ENCODE peak calls at places on chromosomes 13 and 19, in four cellular contexts. One of them, this sample, is unnamed.

GRCh38 chr19:5926641-5927438 is 12.8 kb downstream of the CAPS start:
- DNase-seq in keratinocyte: no peak
- DNase-seq in H1: no peak
- DNase-seq in Peyer's patch: no peak
- DNase-seq in this sample: no peak

GRCh38 chr19:47707135-47707925 is 5.9 kb upstream of the EHD2 start:
- DNase-seq in keratinocyte: no peak
- DNase-seq in H1: no peak
- DNase-seq in Peyer's patch: peak; percentile 81
- DNase-seq in this sample: peak; percentile 67

GRCh38 chr13:99314640-99315176 is 7.5 kb upstream of the GPR183 start:
- DNase-seq in keratinocyte: no peak
- DNase-seq in H1: no peak
- DNase-seq in Peyer's patch: no peak
- DNase-seq in this sample: no peak

GRCh38 chr19:4373601-4374441 is 26.5 kb downstream of the SH3GL1 start:
- DNase-seq in keratinocyte: no peak
- DNase-seq in H1: no peak
- DNase-seq in Peyer's patch: no peak
- DNase-seq in this sample: peak; percentile 77

GRCh38 chr13:77810430-77810829 is 108.2 kb downstream of the EDNRB start:
- DNase-seq in keratinocyte: no peak
- DNase-seq in H1: no peak
- DNase-seq in Peyer's patch: no peak
- DNase-seq in this sample: no peak

GRCh38 chr13:93233997-93234416 is 7.4 kb downstream of the GPC6 start:
- DNase-seq in keratinocyte: no peak
- DNase-seq in H1: peak; percentile 61
- DNase-seq in Peyer's patch: no peak
- DNase-seq in this sample: no peak

GRCh38 chr19:38952395-38953165 is 21.8 kb downstream of the MRPS12 start:
- DNase-seq in keratinocyte: no peak
- DNase-seq in H1: no peak
- DNase-seq in Peyer's patch: no peak
- DNase-seq in this sample: no peak

GRCh38 chr19:5154129-5154798 is 185.4 kb downstream of the KDM4B start:
- DNase-seq in keratinocyte: no peak
- DNase-seq in H1: no peak
- DNase-seq in Peyer's patch: peak; percentile 62
- DNase-seq in this sample: peak; percentile 53

GRCh38 chr13:34416833-34417425 is 525.1 kb upstream of the NBEA start:
- DNase-seq in keratinocyte: no peak
- DNase-seq in H1: no peak
- DNase-seq in Peyer's patch: no peak
- DNase-seq in this sample: no peak

GRCh38 chr19:54871713-54872112 is 2.3 kb upstream of the FCAR start:
- DNase-seq in keratinocyte: no peak
- DNase-seq in H1: no peak
- DNase-seq in Peyer's patch: no peak
- DNase-seq in this sample: no peak

GRCh38 chr19:6509118-6509971 is 7.2 kb upstream of the TUBB4A start:
- DNase-seq in keratinocyte: no peak
- DNase-seq in H1: no peak
- DNase-seq in Peyer's patch: no peak
- DNase-seq in this sample: no peak

DNA sequence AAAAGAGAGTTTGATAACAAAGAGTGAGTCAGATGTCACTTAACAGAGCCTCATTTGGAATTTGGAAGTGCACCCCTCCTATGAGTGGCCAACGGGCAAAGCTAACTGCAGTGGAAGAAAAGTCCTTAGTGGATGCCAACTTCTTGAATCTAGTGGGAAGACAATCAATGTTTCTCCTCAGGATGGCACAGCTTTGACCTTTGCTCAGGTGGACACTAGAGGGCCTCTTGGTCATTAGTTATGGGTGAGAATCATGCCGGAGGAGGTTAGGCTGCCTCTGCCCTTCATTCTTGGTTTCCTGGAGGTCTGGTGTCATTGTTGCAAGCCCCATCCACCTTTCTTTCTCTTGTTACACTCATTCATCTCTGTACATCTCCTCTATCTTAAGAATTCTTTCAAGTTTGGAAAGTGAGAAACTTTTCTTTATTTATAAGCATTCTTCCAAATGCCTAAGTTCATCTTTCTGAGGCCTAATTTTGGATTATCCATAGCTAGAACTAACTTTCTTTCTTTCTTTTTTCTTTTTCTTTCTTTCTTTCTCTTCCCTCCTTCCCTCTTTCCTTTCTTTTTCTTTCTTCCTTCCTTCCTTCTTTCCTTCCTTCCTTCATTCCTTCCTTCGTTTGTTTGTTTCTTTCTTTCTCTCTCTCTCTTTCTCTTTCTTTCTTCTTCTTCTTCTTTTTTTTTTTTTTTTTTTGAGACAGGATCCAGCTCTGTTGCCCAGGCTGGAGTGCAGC is 327.2 kb upstream of the TSHZ3 start:
- DNase-seq in keratinocyte: no peak
- DNase-seq in H1: peak; percentile 13
- DNase-seq in Peyer's patch: no peak
- DNase-seq in this sample: no peak
- TF ChIP-seq CTCF in keratinocyte: no peak
- TF ChIP-seq CTCF in H1: peak; percentile 64
- TF ChIP-seq CTCF in Peyer's patch: no peak
- TF ChIP-seq CTCF in this sample: peak; percentile 35

GRCh38 chr19:310141-310651 is 19.0 kb upstream of the PLPP2 start:
- DNase-seq in keratinocyte: no peak
- DNase-seq in H1: no peak
- DNase-seq in Peyer's patch: peak; percentile 88
- DNase-seq in this sample: no peak

GRCh38 chr19:311813-312261 is 20.6 kb upstream of the PLPP2 start:
- DNase-seq in keratinocyte: no peak
- DNase-seq in H1: no peak
- DNase-seq in Peyer's patch: no peak
- DNase-seq in this sample: peak; percentile 85

GRCh38 chr19:309206-309565 is 18.0 kb upstream of the PLPP2 start:
- DNase-seq in keratinocyte: no peak
- DNase-seq in H1: no peak
- DNase-seq in Peyer's patch: no peak
- DNase-seq in this sample: no peak

GRCh38 chr19:308471-309205 is 17.4 kb upstream of the PLPP2 start:
- DNase-seq in keratinocyte: no peak
- DNase-seq in H1: no peak
- DNase-seq in Peyer's patch: no peak
- DNase-seq in this sample: no peak

GRCh38 chr19:310781-311496 is 19.7 kb upstream of the PLPP2 start:
- DNase-seq in keratinocyte: no peak
- DNase-seq in H1: no peak
- DNase-seq in Peyer's patch: no peak
- DNase-seq in this sample: no peak
- H3K27ac ChIP-seq in keratinocyte: no peak overlapping the region
- H3K27ac ChIP-seq in H1: no peak overlapping the region
- H3K27ac ChIP-seq in Peyer's patch: no peak overlapping the region
- H3K27ac ChIP-seq in this sample: peak overlapping the region; percentile 83

DNA sequence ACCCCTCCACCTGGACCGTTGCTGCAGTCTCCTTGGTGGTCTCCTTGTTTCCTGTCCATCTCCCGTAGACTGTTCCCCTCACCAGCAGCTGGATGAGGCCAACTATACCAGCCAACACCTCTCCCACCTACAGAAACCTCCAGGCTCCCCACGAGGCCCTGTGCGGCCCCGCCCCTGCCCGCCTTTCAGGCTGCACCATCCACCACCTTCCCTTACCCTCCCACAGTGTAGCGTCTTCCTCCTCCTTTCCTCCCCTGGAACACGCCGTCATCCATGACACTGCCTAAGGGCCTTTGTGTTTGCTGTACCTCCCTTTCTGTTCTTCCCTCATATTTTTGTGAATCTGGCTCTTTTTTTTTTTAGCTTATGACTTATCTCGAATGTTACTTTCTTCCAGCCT is 23.8 kb upstream of the WDR88 start:
- DNase-seq in keratinocyte: no peak
- DNase-seq in H1: no peak
- DNase-seq in Peyer's patch: no peak
- DNase-seq in this sample: no peak
- H3K36me3 ChIP-seq in keratinocyte: peaks cover 14% of the 10 kb centered on the region
- H3K36me3 ChIP-seq in H1: peaks cover 14% of the 10 kb centered on the region
- H3K36me3 ChIP-seq in Peyer's patch: no peaks in the 10 kb centered on the region
- H3K36me3 ChIP-seq in this sample: peaks cover 10% of the 10 kb centered on the region

DNA sequence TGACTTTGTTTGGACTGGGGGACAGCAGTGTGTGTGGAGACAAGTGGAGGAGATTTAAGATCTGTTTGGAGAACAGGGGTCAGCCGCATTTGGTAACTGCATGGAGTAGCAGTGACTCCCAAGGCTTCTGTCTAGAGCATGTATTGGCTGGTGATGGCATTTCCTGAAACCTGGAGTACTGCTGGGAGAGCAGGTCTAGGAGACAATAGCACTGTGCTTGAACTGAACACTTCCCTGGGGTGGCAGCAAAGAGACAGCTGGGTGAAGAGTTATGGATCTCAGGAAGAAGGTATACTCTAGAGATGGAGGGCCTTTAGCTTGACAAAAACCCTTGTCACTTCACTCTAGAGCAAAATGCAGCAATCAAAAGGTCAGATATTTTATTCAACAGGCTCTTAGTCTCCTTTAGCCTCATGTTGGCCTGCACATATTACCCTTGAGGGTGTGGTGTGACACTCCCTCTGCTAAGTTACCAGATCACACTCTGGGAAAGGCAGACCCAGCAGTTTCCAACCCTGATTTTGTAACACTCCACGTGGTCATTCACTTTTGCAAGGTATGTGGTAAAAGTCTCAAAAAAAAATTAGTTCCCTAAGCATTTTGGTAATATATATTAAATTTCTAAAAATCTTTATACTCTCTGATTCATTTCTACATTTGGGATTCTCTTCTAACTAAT is 70.2 kb downstream of the DHRS12 start:
- DNase-seq in keratinocyte: no peak
- DNase-seq in H1: no peak
- DNase-seq in Peyer's patch: no peak
- DNase-seq in this sample: no peak
- TF ChIP-seq CTCF in keratinocyte: peak; percentile 10
- TF ChIP-seq CTCF in H1: no peak
- TF ChIP-seq CTCF in Peyer's patch: no peak
- TF ChIP-seq CTCF in this sample: no peak

DNA sequence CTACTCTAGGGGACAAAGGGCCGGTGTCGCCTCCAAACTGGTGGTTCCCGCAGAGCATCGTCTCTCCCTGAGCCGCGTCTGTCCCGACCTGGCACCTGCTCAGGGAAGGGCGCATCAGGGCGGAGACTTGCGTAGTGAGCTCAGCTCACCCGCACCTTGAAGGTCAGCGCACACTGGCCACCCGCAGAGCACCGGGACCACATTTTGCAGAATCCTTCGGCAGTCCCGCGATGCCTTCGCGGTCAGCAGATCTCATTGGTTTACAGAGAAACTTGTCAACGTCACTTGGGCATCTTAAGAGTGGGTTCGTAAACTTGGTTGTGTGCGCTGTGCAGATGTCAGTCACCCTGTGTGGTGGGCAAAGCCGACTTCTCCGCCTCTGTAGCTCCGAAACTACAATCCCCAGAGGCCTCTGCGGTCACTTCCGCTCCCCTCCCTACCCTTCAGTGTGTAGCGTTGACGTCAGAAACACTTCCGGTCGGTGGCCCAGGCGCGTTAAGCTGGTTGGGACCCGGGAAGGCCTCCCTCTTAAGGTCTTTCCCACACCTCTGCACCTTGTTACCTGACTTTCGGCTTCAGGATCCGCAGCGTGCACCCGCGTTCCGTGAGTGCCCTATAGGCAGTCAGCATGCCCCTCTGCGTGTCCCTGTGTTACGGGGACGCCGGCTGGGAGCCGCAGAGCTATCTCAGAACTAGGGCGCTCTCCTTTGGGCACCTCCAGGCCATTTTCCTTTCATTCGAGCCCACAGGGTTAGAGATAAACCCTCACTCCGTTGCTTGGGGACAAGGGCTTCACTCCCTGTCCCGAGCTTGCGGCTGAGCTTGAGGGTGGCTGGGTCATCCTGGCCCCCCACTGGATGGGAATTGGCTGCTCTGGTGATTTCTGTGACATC is 36.5 kb upstream of the ZNF527 start:
- DNase-seq in keratinocyte: peak; percentile 38
- DNase-seq in H1: peak; percentile 88
- DNase-seq in Peyer's patch: peak; percentile 80
- DNase-seq in this sample: peak; percentile 90
- H3K27ac ChIP-seq in keratinocyte: peak overlapping the region; percentile 72
- H3K27ac ChIP-seq in H1: peak overlapping the region; percentile 89
- H3K27ac ChIP-seq in Peyer's patch: peak overlapping the region; percentile 74
- H3K27ac ChIP-seq in this sample: peak overlapping the region; percentile 88

GRCh38 chr19:40322951-40323615 is 25.1 kb downstream of the C19orf47 start:
- DNase-seq in keratinocyte: no peak
- DNase-seq in H1: no peak
- DNase-seq in Peyer's patch: no peak
- DNase-seq in this sample: no peak

GRCh38 chr19:40321566-40322270 is 26.5 kb downstream of the C19orf47 start:
- DNase-seq in keratinocyte: no peak
- DNase-seq in H1: no peak
- DNase-seq in Peyer's patch: no peak
- DNase-seq in this sample: no peak

GRCh38 chr19:40322271-40322610 is 26.0 kb downstream of the C19orf47 start:
- DNase-seq in keratinocyte: no peak
- DNase-seq in H1: no peak
- DNase-seq in Peyer's patch: no peak
- DNase-seq in this sample: no peak

GRCh38 chr19:40321076-40321475 is 27.1 kb downstream of the C19orf47 start:
- DNase-seq in keratinocyte: no peak
- DNase-seq in H1: no peak
- DNase-seq in Peyer's patch: no peak
- DNase-seq in this sample: no peak

GRCh38 chr19:40320558-40320935 is 27.6 kb downstream of the C19orf47 start:
- DNase-seq in keratinocyte: no peak
- DNase-seq in H1: no peak
- DNase-seq in Peyer's patch: no peak
- DNase-seq in this sample: no peak
- H3K36me3 ChIP-seq in keratinocyte: peaks cover 20% of the 10 kb centered on the region
- H3K36me3 ChIP-seq in H1: peaks cover 12% of the 10 kb centered on the region
- H3K36me3 ChIP-seq in Peyer's patch: no peaks in the 10 kb centered on the region
- H3K36me3 ChIP-seq in this sample: peaks cover 69% of the 10 kb centered on the region

DNA sequence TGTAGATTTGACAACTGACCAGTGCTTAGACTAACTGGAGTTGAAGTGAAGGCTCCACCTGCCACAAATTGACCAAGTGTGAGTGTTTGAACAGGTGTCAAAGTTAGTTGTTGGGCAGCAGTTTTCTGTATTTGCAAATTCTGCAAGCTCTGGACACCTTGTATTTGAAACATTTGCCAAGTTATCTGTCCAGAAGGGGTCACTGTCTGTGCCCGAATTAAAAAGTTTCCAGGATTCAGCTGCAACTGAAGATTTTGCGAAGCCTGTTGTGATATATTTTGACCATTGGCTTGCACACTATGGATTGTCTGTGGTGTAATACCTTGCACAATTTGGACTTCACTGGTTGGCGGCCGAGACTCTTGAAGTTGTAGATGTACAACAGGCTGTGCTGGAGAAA is 1690.7 kb downstream of the SLITRK5 start:
- DNase-seq in keratinocyte: no peak
- DNase-seq in H1: no peak
- DNase-seq in Peyer's patch: no peak
- DNase-seq in this sample: no peak
- TF ChIP-seq CTCF in keratinocyte: no peak
- TF ChIP-seq CTCF in H1: no peak
- TF ChIP-seq CTCF in Peyer's patch: no peak
- TF ChIP-seq CTCF in this sample: no peak

This sample was measured in upper lobe of left lung.